ENCODE peak calls at places on chromosomes 13 and 19, in four cellular contexts. S, N, J and B are unnamed samples.

GRCh38 chr19:2290441-2291184 is 8.6 kb upstream of the PEAK3 start:
- DNase-seq in J (peak), N (no peak), S (no peak), B (peak)

GRCh38 chr19:18675779-18676178 is 7.7 kb upstream of the CRTC1 start:
- DNase-seq in N (no peak), J (peak), S (no peak), B (peak)

GRCh38 chr19:53659292-53659691 is 27.5 kb downstream of the DPRX start:
- DNase-seq in N (no peak), S (no peak), J (peak), B (no peak)

GRCh38 chr13:40158218-40158617 is 502.8 kb downstream of the COG6 start:
- DNase-seq in J (no peak), S (no peak), N (no peak), B (no peak)

GRCh38 chr13:57932071-57932470 is 300.5 kb downstream of the PCDH17 start:
- DNase-seq in J (no peak), S (no peak), N (no peak), B (no peak)

GRCh38 chr19:14968247-14968646 is 11.4 kb downstream of the SLC1A6 start:
- DNase-seq in J (no peak), S (no peak), N (no peak), B (no peak)

GRCh38 chr19:40588926-40589569 is 12.1 kb upstream of the LTBP4 start:
- DNase-seq in S (no peak), N (no peak), J (no peak), B (no peak)

GRCh38 chr19:374886-375235 is 30.3 kb upstream of the MIER2 start:
- DNase-seq in S (no peak), N (no peak), J (peak), B (no peak)

GRCh38 chr13:77177646-77178045 is 149.2 kb downstream of the MYCBP2 start:
- DNase-seq in J (no peak), S (no peak), N (no peak), B (no peak)

GRCh38 chr19:292951-293350 is 1.7 kb upstream of the PLPP2 start:
- DNase-seq in J (peak), N (no peak), S (no peak), B (no peak)

GRCh38 chr19:3644351-3645066 is 17.9 kb upstream of the CACTIN start:
- DNase-seq in S (no peak), N (no peak), J (no peak), B (no peak)

DNA sequence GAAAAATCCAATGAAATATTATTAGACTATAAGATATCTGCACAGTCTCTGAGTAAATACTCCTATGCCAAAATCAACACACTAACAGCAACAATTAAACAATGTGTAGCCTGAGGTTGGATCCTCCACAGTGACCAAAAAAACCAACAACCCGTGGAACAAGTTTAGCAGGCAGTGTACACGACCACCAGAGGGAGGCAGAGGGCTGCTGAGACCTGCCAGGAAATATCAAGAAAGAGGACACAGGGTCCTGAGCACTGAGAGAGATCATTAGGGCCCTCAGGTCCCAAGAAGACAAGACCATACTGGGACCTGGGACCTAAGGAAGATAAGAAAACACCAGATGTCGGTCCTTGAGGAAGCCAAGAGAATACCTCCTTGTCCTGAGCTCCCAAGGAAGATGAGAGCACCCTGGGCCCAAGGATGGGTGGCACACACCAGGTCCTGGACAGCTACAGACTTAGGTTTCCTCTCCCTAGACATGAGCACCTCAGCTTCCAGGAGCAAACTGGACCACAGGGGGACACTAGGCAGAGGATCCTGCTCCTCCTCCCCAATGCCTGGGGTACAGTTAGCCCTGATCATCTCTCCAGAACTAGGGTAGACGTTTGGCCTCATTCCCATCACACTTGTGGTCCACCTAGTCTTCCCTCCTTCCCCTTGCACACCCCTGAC is 822 bp upstream of the ZNF274 start:
- DNase-seq in N (no peak), J (peak), S (peak), B (peak)
- H3K27ac ChIP-seq in N (peak), J (no peak), S (peak), B (peak)

GRCh38 chr13:60090579-60090978 is 73.1 kb downstream of the DIAPH3 start:
- DNase-seq in J (no peak), S (no peak), N (no peak), B (no peak)

GRCh38 chr13:60095300-60095699 is 68.4 kb downstream of the DIAPH3 start:
- DNase-seq in J (no peak), S (no peak), N (no peak), B (no peak)

GRCh38 chr13:60099631-60100420 is 63.9 kb downstream of the DIAPH3 start:
- DNase-seq in S (no peak), N (no peak), J (no peak), B (no peak)

GRCh38 chr13:60091573-60091972 is 72.2 kb downstream of the DIAPH3 start:
- DNase-seq in S (no peak), J (no peak), N (no peak), B (no peak)

GRCh38 chr13:60094385-60095088 is 69.2 kb downstream of the DIAPH3 start:
- DNase-seq in N (no peak), S (no peak), J (no peak), B (no peak)
- H3K4me3 ChIP-seq in N (no peak), S (no peak), J (no peak), B (no peak)

GRCh38 chr19:49566302-49566701 is 14.1 kb downstream of the NOSIP start:
- DNase-seq in J (no peak), S (no peak), N (no peak), B (peak)
- H3K27ac ChIP-seq in J (no peak), S (no peak), N (no peak), B (peak)

DNA sequence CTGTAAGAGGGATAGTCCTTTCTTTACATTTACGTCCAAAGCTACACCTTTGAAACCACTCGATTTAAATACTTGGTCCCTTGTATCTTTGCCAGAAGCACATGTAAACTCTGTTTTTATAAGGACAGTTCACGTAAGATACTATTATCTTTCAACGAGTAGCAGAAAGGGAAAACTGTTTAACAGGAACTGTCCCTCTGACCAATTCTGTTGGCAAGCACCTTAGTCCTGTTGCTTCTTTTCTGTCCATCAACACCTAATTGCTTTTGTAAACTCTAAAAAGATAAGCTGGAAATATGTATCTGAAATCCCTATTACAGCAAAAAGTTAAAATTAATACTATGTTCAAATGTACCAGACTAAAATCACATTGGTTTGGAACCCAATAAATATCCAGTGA is 37.4 kb downstream of the PCDH9 start:
- DNase-seq in S (no peak), N (no peak), J (no peak), B (no peak)
- H3K4me3 ChIP-seq in S (no peak), N (no peak), J (no peak), B (no peak)